ENCODE peak calls at places on chromosomes 5 and 9, in nine cellular contexts. M is stimulated activated CD4-positive, alpha-beta T cell treated with anti-CD3 and anti-CD28 coated beads, Interleukin-2, amount 100 ng/mL, for 48 hours; D is cardiac muscle cell; Y is SHP77; J is HT-29; O is T-helper 9 cell; F is right cardiac atrium; T is stimulated activated CD8-positive, alpha-beta memory T cell treated with anti-CD3 and anti-CD28 coated beads, Interleukin-4, amount 100 ng/mL, for 4 hours; U is EL. V is an unnamed sample.

GRCh38 chr5:42912184-42912766 is 100.6 kb upstream of the SELENOP start:
- DNase-seq in J (peak), D (peak), T (peak), O (peak), M (peak), F (no peak), U (peak), Y (peak), V (no peak)

GRCh38 chr5:21391506-21391905 is 1403.5 kb upstream of the CDH18 start:
- DNase-seq in U (no peak), T (no peak), F (no peak), O (no peak), D (no peak), J (peak), Y (peak), M (no peak), V (no peak)

GRCh38 chr5:59065551-59065950 is 482.7 kb downstream of the RAB3C start:
- DNase-seq in J (no peak), O (no peak), U (peak), F (no peak), Y (no peak), T (no peak), D (no peak), M (no peak), V (no peak)

GRCh38 chr9:5610491-5610890 is 18.4 kb upstream of the RIC1 start:
- DNase-seq in F (no peak), D (no peak), Y (no peak), O (no peak), T (no peak), M (no peak), J (no peak), U (no peak), V (no peak)

GRCh38 chr9:98172604-98173003 is 19.8 kb downstream of the CORO2A start:
- DNase-seq in M (no peak), J (peak), U (no peak), Y (peak), F (no peak), T (no peak), O (no peak), D (peak), V (no peak)

GRCh38 chr9:114450833-114451706 is 54.2 kb downstream of the WHRN start:
- DNase-seq in T (no peak), Y (no peak), O (no peak), U (no peak), M (no peak), J (no peak), F (no peak), D (no peak), V (no peak)

GRCh38 chr5:58950224-58950623 is 367.3 kb downstream of the RAB3C start:
- DNase-seq in O (no peak), F (no peak), J (no peak), Y (no peak), T (no peak), D (no peak), U (no peak), M (no peak), V (no peak)

GRCh38 chr5:88298425-88298824 is 29.8 kb upstream of the TMEM161B start:
- DNase-seq in T (no peak), O (no peak), F (no peak), M (no peak), D (no peak), U (peak), Y (no peak), J (no peak), V (no peak)

GRCh38 chr9:74361508-74361907 is 135.6 kb upstream of the RORB start:
- DNase-seq in F (no peak), M (no peak), D (no peak), O (no peak), Y (no peak), U (no peak), T (no peak), J (no peak), V (no peak)

GRCh38 chr5:117701067-117701466 is 1126.4 kb upstream of the SEMA6A start:
- DNase-seq in Y (no peak), O (no peak), M (no peak), F (no peak), D (no peak), T (no peak), J (no peak), U (peak), V (no peak)

GRCh38 chr5:74233571-74233970 is 407.0 kb downstream of the ENC1 start:
- DNase-seq in J (peak), M (no peak), F (no peak), T (no peak), U (peak), Y (no peak), O (no peak), D (no peak), V (no peak)

GRCh38 chr9:125629451-125629850 is 77.6 kb downstream of the MAPKAP1 start:
- DNase-seq in M (no peak), J (no peak), Y (no peak), O (no peak), T (no peak), U (no peak), D (no peak), F (no peak), V (no peak)

GRCh38 chr5:107372723-107373487 is 297.8 kb downstream of the EFNA5 start:
- DNase-seq in O (no peak), M (no peak), U (no peak), T (no peak), D (peak), Y (no peak), J (no peak), F (no peak), V (no peak)

GRCh38 chr5:10520716-10521115 is 43.2 kb upstream of the ANKRD33B start:
- DNase-seq in D (no peak), F (no peak), M (no peak), U (peak), J (no peak), T (no peak), O (no peak), Y (no peak), V (no peak)

V was measured in left ventricle myocardium superior.